ENCODE peak calls at places on chromosomes 2 and 18, in four cellular contexts. Z, K, U and A are unnamed samples.

GRCh38 chr2:9002313-9002636 is 1.2 kb downstream of the MBOAT2 start:
- DNase-seq in Z (no peak), U (no peak), K (no peak), A (no peak)

GRCh38 chr2:174553811-174554493 is 43.7 kb downstream of the WIPF1 start:
- DNase-seq in K (no peak), Z (no peak), U (no peak), A (no peak)

GRCh38 chr2:128623776-128624424 is 305.2 kb upstream of the HS6ST1 start:
- DNase-seq in K (peak), Z (peak), U (no peak), A (peak)

GRCh38 chr18:54558609-54559585 is 32.1 kb upstream of the DYNAP start:
- DNase-seq in U (no peak), K (no peak), Z (no peak), A (no peak)

GRCh38 chr2:176161817-176162626 is 4.9 kb downstream of the HOXD3 start:
- DNase-seq in K (no peak), U (no peak), Z (no peak), A (no peak)

GRCh38 chr2:121197369-121198091 is 87.5 kb downstream of the TFCP2L1 start:
- DNase-seq in U (no peak), Z (peak), K (no peak), A (no peak)

GRCh38 chr2:180016937-180017336 is 9.8 kb upstream of the CWC22 start:
- DNase-seq in K (no peak), Z (no peak), U (no peak), A (no peak)

GRCh38 chr2:157172866-157173578 is 84.5 kb upstream of the GALNT5 start:
- DNase-seq in K (no peak), Z (no peak), U (no peak), A (no peak)

GRCh38 chr2:106843001-106843909 is 42.7 kb downstream of the ST6GAL2 start:
- DNase-seq in U (no peak), K (no peak), Z (no peak), A (no peak)

GRCh38 chr2:127641846-127642510 is 4.0 kb upstream of the GPR17 start:
- DNase-seq in K (peak), Z (no peak), U (peak), A (peak)

GRCh38 chr18:45637546-45638327 is 22.5 kb downstream of the SLC14A2 start:
- DNase-seq in Z (no peak), U (no peak), K (no peak), A (no peak)

GRCh38 chr18:25826823-25827617 is 263.4 kb downstream of the SS18 start:
- DNase-seq in U (no peak), K (no peak), Z (no peak), A (no peak)

GRCh38 chr2:70686577-70687460 is 81.2 kb downstream of the ADD2 start:
- DNase-seq in K (peak), U (no peak), Z (no peak), A (peak)

GRCh38 chr2:48105848-48106247 is 199.6 kb upstream of the FBXO11 start:
- DNase-seq in K (no peak), U (no peak), Z (no peak), A (no peak)

GRCh38 chr2:167733750-167734149 is 513.6 kb downstream of the STK39 start:
- DNase-seq in K (no peak), U (no peak), Z (no peak), A (no peak)

GRCh38 chr2:66439291-66440010 is 4.5 kb downstream of the MEIS1 start:
- DNase-seq in U (no peak), Z (no peak), K (no peak), A (no peak)

GRCh38 chr2:229048134-229048533 is 223.0 kb downstream of the PID1 start:
- DNase-seq in U (no peak), Z (no peak), K (no peak), A (no peak)

GRCh38 chr2:203659650-203660049 is 46.8 kb upstream of the CD28 start:
- DNase-seq in U (no peak), Z (no peak), K (no peak), A (no peak)

GRCh38 chr2:175008009-175008408 is 2.8 kb upstream of the CHN1 start:
- DNase-seq in U (no peak), K (no peak), Z (no peak), A (no peak)

GRCh38 chr2:106104332-106105062 is 89.6 kb downstream of the UXS1 start:
- DNase-seq in Z (peak), K (peak), U (peak), A (no peak)

GRCh38 chr18:3093624-3094354 is 80.8 kb upstream of the LPIN2 start:
- DNase-seq in Z (peak), U (no peak), K (no peak), A (no peak)

GRCh38 chr18:78681396-78681795 is 298.2 kb upstream of the SALL3 start:
- DNase-seq in K (no peak), U (no peak), Z (no peak), A (no peak)

GRCh38 chr18:9475643-9476580 is 599 bp downstream of the RALBP1 start:
- DNase-seq in Z (peak), K (peak), U (peak), A (no peak)

GRCh38 chr18:58670561-58671121 is 624 bp upstream of the MALT1 start:
- DNase-seq in U (no peak), Z (no peak), K (no peak), A (no peak)

GRCh38 chr18:4921548-4921947 is 275.5 kb downstream of the AKAIN1 start:
- DNase-seq in U (no peak), Z (no peak), K (no peak), A (no peak)

GRCh38 chr2:199692489-199692888 is 158.5 kb downstream of the FTCDNL1 start:
- DNase-seq in Z (no peak), U (no peak), K (no peak), A (no peak)

GRCh38 chr2:191366199-191366598 is 121.0 kb downstream of the MYO1B start:
- DNase-seq in Z (no peak), U (no peak), K (no peak), A (no peak)

GRCh38 chr2:112047537-112048235 is 7.4 kb upstream of the TMEM87B start:
- DNase-seq in K (no peak), Z (no peak), U (no peak), A (no peak)

GRCh38 chr2:71552861-71553301 is 99.5 kb downstream of the DYSF start:
- DNase-seq in K (no peak), U (no peak), Z (no peak), A (no peak)